ENCODE peak calls at places on chromosome 14, in eight cellular contexts. U is astrocyte of the spinal cord, L is HFFc6, T is omental fat pad, J is kidney epithelial cell, Y is A549, K is adrenal gland, E is lung. G is an unnamed sample.

GRCh38 chr14:55328317-55328716 is 57.1 kb downstream of the FBXO34 start:
- DNase-seq in U (no peak), L (peak), T (no peak), J (no peak), Y (no peak), K (no peak), E (no peak), G (no peak)

GRCh38 chr14:92225731-92226130 is 97.2 kb upstream of the SLC24A4 start:
- DNase-seq in U (no peak), L (no peak), T (no peak), J (no peak), Y (no peak), K (no peak), E (no peak), G (no peak)

GRCh38 chr14:92475451-92476187 is 38.0 kb upstream of the RIN3 start:
- DNase-seq in U (no peak), L (no peak), T (no peak), J (no peak), Y (no peak), K (no peak), E (peak), G (no peak)

GRCh38 chr14:95361373-95362179 is 41.9 kb upstream of the CLMN start:
- DNase-seq in U (no peak), L (no peak), T (no peak), J (no peak), Y (peak), K (no peak), E (peak), G (no peak)

GRCh38 chr14:91839754-91840153 is 27.6 kb downstream of the TC2N start:
- DNase-seq in U (no peak), L (no peak), T (no peak), J (no peak), Y (no peak), K (no peak), E (no peak), G (no peak)

GRCh38 chr14:63909984-63910383 is 57.2 kb downstream of the SYNE2 start:
- DNase-seq in U (no peak), L (no peak), T (no peak), J (no peak), Y (no peak), K (no peak), E (no peak), G (no peak)

GRCh38 chr14:34301107-34301734 is 160.8 kb downstream of the SPTSSA start:
- DNase-seq in U (peak), L (peak), T (no peak), J (peak), Y (peak), K (no peak), E (no peak), G (no peak)

GRCh38 chr14:88630565-88630964 is 67.7 kb downstream of the ZC3H14 start:
- DNase-seq in U (peak), L (no peak), T (no peak), J (peak), Y (peak), K (no peak), E (no peak), G (no peak)

GRCh38 chr14:30551460-30551859 is 7.5 kb upstream of the G2E3 start:
- DNase-seq in U (no peak), L (no peak), T (no peak), J (no peak), Y (no peak), K (no peak), E (no peak), G (no peak)

GRCh38 chr14:37824936-37825698 is 229.7 kb downstream of the TTC6 start:
- DNase-seq in U (peak), L (no peak), T (no peak), J (no peak), Y (no peak), K (no peak), E (no peak), G (no peak)

GRCh38 chr14:68961781-68962584 is 17.1 kb downstream of the ACTN1 start:
- DNase-seq in U (peak), L (no peak), T (no peak), J (peak), Y (peak), K (peak), E (no peak), G (no peak)

GRCh38 chr14:83991666-83992065 is 1538.3 kb upstream of the FLRT2 start:
- DNase-seq in U (no peak), L (no peak), T (no peak), J (no peak), Y (no peak), K (no peak), E (no peak), G (no peak)

GRCh38 chr14:74641581-74641980 is 29.5 kb upstream of the LTBP2 start:
- DNase-seq in U (no peak), L (no peak), T (no peak), J (no peak), Y (no peak), K (no peak), E (no peak), G (no peak)

GRCh38 chr14:21097616-21098133 is 780 bp downstream of the ZNF219 start:
- DNase-seq in U (no peak), L (no peak), T (no peak), J (no peak), Y (no peak), K (peak), E (no peak), G (no peak)

GRCh38 chr14:79378020-79378419 is 833.3 kb downstream of the DIO2 start:
- DNase-seq in U (no peak), L (no peak), T (no peak), J (no peak), Y (no peak), K (no peak), E (no peak), G (no peak)

GRCh38 chr14:61561657-61562276 is 133.5 kb upstream of the HIF1A start:
- DNase-seq in U (peak), L (peak), T (peak), J (peak), Y (peak), K (peak), E (peak), G (peak)

GRCh38 chr14:33348510-33348909 is 409.8 kb downstream of the NPAS3 start:
- DNase-seq in U (no peak), L (no peak), T (no peak), J (no peak), Y (no peak), K (no peak), E (no peak), G (no peak)

GRCh38 chr14:52395728-52396127 is 81.6 kb downstream of the PTGER2 start:
- DNase-seq in U (no peak), L (no peak), T (no peak), J (no peak), Y (no peak), K (no peak), E (no peak), G (no peak)

GRCh38 chr14:99271951-99272668 is at the start of gene BCL11B:
- DNase-seq in U (peak), L (peak), T (no peak), J (peak), Y (peak), K (peak), E (peak), G (peak)

GRCh38 chr14:69191340-69192111 is at the start of gene EXD2:
- DNase-seq in U (peak), L (peak), T (peak), J (peak), Y (peak), K (peak), E (peak), G (peak)

GRCh38 chr14:89351364-89351957 is 65.6 kb downstream of the FOXN3 start:
- DNase-seq in U (peak), L (no peak), T (no peak), J (no peak), Y (peak), K (no peak), E (peak), G (no peak)

GRCh38 chr14:51066576-51066975 is 28.3 kb downstream of the TRIM9 start:
- DNase-seq in U (no peak), L (no peak), T (no peak), J (no peak), Y (no peak), K (no peak), E (no peak), G (no peak)

GRCh38 chr14:100641274-100641860 is 54.1 kb upstream of the BEGAIN start:
- DNase-seq in U (peak), L (no peak), T (no peak), J (no peak), Y (no peak), K (no peak), E (no peak), G (no peak)

GRCh38 chr14:100645200-100645985 is 58.2 kb upstream of the BEGAIN start:
- DNase-seq in U (peak), L (peak), T (peak), J (peak), Y (peak), K (peak), E (peak), G (no peak)

GRCh38 chr14:100645986-100646314 is 58.7 kb upstream of the BEGAIN start:
- DNase-seq in U (no peak), L (no peak), T (no peak), J (no peak), Y (no peak), K (no peak), E (no peak), G (no peak)

GRCh38 chr14:100644784-100645183 is 57.6 kb upstream of the BEGAIN start:
- DNase-seq in U (no peak), L (no peak), T (no peak), J (no peak), Y (no peak), K (no peak), E (no peak), G (no peak)

DNA sequence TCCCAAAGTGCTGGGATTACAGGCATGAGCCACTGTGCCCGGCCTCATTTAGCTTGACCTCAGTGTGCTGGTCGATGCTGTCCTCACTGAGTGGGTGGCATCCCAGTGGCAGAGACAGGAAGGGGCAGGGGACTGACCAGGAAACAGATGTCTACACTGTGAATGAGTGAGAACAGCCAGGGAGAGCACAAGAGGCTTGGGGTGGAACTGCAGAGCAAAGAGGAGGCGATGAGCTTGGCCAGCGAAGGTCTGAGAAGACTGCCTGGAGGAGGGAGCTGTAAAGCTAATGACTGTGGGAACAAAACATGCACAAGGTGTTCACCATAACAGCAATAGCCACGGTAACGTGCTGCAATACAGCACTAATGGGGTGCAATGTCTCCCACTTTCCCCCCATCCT is 57.2 kb upstream of the BEGAIN start:
- DNase-seq in U (no peak), L (no peak), T (no peak), J (no peak), Y (no peak), K (no peak), E (no peak), G (no peak)
- TF ChIP-seq CTCF in U (no peak), L (no peak), T (no peak), J (no peak), Y (no peak), K (no peak), E (no peak), G (no peak)

GRCh38 chr14:22099942-22100763 is 426.5 kb upstream of the OR4E1 start:
- DNase-seq in U (peak), L (no peak), T (no peak), J (peak), Y (peak), K (peak), E (peak), G (no peak)
- TF ChIP-seq CTCF in U (peak), L (no peak), T (no peak), J (peak), Y (peak), K (no peak), E (no peak), G (peak)

DNA sequence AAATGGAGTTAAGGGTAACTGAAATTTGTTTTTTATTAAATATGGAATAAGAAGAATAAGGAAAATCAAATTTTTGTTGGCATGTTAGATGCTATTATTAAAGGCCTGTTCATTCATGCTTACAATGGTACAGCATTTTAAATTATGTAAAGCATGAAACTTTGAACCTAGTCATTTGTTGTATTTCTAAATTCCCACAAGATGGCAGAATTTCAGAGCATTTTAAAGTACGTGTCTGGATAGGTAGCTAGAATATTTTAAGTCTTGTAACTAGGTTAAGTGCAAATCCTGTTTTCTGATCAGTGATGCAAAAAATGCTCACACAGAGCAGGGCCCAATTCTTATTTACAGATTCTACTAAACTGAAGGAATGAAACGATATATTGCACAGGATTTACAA is 585.6 kb upstream of the MIS18BP1 start:
- DNase-seq in U (peak), L (no peak), T (no peak), J (no peak), Y (no peak), K (no peak), E (no peak), G (no peak)
- TF ChIP-seq CTCF in U (no peak), L (peak), T (no peak), J (peak), Y (no peak), K (no peak), E (no peak), G (no peak)

GRCh38 chr14:106670006-106670405 is 1143.6 kb downstream of the TMEM121 start:
- DNase-seq in U (no peak), L (no peak), T (no peak), J (no peak), Y (no peak), K (no peak), E (no peak), G (no peak)

GRCh38 chr14:106662947-106663346 is 1136.6 kb downstream of the TMEM121 start:
- DNase-seq in U (no peak), L (no peak), T (no peak), J (no peak), Y (no peak), K (no peak), E (no peak), G (no peak)

GRCh38 chr14:106666341-106666740 is 1140.0 kb downstream of the TMEM121 start:
- DNase-seq in U (no peak), L (no peak), T (no peak), J (no peak), Y (no peak), K (no peak), E (no peak), G (no peak)

GRCh38 chr14:106665814-106666213 is 1139.4 kb downstream of the TMEM121 start:
- DNase-seq in U (no peak), L (no peak), T (no peak), J (no peak), Y (no peak), K (no peak), E (no peak), G (no peak)
- TF ChIP-seq CTCF in U (no peak), L (no peak), T (no peak), J (no peak), Y (no peak), K (no peak), E (no peak), G (no peak)

GRCh38 chr14:22875003-22875747 is 3.6 kb downstream of the LRP10 start:
- DNase-seq in U (no peak), L (no peak), T (no peak), J (no peak), Y (no peak), K (no peak), E (no peak), G (no peak)

GRCh38 chr14:22870811-22871199 is 735 bp upstream of the LRP10 start:
- DNase-seq in U (no peak), L (no peak), T (no peak), J (no peak), Y (no peak), K (no peak), E (no peak), G (no peak)

GRCh38 chr14:22871962-22872832 is 657 bp downstream of the LRP10 start:
- DNase-seq in U (peak), L (peak), T (peak), J (no peak), Y (peak), K (peak), E (peak), G (no peak)

GRCh38 chr14:22872833-22873520 is 1.4 kb downstream of the LRP10 start:
- DNase-seq in U (no peak), L (peak), T (no peak), J (no peak), Y (no peak), K (no peak), E (no peak), G (no peak)

DNA sequence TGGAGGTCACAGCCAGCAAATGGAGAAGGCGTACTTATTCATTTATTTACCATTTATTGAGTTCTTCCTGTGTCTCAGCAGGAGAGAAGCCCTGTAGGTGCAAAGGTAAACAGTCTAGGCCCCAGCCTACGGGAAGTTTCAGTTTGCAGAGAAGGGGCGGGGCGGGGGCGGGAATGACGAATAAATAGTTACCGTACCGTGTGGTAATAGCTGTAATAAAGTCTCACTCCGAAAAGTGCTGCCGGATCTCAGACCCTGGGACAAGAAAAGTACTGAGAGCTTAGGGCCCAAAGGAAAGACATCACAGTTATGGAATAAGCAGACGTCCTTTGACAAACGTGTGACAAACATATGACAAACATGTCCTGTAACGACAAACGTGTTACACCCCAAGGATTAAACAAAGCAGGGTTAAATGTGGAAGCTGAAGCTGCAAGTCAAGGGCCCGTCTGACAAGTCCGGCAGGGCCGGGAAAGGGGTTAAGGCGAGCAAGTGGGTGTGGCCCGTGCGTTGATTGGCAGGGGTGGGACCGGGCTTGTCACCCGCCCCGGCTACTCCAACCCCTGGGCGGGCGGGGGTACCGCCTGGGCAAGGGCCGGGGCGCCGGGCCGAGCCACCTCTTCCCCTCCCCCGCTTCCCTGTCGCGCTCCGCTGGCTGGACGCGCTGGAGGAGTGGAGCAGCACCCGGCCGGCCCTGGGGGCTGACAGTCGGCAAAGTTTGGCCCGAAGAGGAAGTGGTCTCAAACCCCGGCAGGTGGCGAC is at the start of gene LRP10:
- DNase-seq in U (peak), L (peak), T (peak), J (no peak), Y (peak), K (peak), E (peak), G (no peak)
- TF ChIP-seq CTCF in U (no peak), L (no peak), T (no peak), J (no peak), Y (no peak), K (no peak), E (no peak), G (no peak)

DNA sequence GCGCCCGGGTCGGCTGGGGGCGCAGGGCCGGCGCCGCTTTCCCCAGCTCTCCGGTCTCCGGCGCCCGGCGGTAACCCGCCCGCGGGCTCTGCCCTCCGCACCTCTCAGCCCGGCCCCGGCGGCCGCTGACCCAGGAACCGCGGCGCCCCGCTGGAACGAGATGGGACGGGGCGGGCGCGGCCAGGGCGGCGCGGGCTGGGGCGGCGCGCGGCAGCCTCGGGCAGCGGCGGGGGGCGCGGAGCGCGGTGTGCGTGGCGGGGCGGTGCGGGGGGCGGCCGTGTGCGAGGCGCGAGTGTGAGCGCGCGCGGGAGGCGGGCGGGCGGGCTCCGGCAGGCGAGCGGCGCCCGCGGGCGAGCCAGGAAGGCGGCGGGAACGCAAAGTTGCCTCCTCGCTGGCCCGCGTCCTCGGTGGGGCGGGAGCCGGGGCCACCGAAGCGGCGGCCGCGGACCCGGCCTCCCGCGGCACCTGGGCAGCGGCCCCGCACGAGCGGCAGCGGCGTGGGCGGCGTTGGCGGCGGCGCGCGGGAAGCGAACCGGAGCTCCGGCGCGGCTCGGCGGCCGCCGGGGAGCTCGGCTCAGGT is 671 bp upstream of the DIO3 start:
- DNase-seq in U (no peak), L (no peak), T (no peak), J (no peak), Y (no peak), K (no peak), E (no peak), G (no peak)
- TF ChIP-seq CTCF in U (no peak), L (no peak), T (no peak), J (no peak), Y (no peak), K (no peak), E (no peak), G (no peak)

DNA sequence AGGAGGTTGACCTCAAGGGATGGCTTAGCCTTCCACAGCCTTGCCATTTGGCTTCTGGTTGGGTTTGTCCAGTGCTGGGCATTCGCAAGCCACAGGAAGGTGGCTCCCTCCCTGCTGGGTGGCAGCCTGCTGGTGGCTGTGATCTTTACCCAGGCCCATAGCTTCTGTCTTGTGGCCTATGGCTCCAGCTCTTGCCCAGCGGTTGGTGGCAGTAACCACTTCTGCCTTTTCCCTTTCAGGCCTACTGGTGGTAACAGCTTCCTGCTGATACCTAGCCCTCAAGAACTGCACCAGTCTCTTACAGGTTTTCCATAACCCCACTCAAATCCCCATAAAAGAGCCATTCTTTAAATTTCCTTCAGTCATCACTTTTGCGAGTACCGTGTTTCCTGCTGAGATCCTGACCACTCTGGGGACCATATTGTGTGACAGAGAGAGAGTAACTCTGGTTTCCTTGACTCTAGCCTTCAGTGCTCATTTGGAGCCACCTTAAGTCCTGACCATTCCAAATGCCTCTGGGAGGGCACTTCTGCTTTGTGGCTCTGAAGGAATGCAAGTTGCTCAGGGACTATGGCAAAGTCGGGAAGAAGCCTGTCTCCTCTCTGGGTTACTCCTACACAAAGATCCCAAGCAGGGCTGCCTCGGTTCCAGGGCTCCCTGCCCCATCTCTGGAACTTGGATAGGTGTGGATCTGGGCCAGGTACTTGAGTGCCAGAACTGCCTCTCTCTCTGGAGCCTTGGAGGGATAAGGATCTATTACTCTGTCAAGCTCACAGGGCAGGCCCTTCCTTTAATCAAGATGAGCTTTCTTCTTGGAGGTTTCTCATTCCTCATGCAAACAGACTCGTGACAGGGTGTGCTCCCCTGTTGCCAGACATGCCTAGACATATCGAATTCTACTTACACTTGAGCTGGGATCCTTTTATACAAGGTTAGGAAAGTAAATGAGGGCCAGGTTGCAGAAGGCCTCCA is 2.9 kb upstream of the NYNRIN start:
- DNase-seq in U (no peak), L (no peak), T (no peak), J (no peak), Y (no peak), K (no peak), E (no peak), G (no peak)
- TF ChIP-seq CTCF in U (no peak), L (no peak), T (no peak), J (no peak), Y (no peak), K (no peak), E (no peak), G (no peak)

G was measured in AG04449.